ENCODE peak calls at places on chromosomes 16 and 17, in four cellular contexts. One of them, this sample, is unnamed.

GRCh38 chr17:74210191-74211140 is 2.9 kb upstream of the TTYH2 start:
- DNase-seq in AG10803: peak
- DNase-seq in psoas muscle: peak
- DNase-seq in fibroblast of lung: peak
- DNase-seq in this sample: peak

GRCh38 chr17:4054446-4054845 is 88.4 kb downstream of the ZZEF1 start:
- DNase-seq in AG10803: no peak
- DNase-seq in psoas muscle: no peak
- DNase-seq in fibroblast of lung: no peak
- DNase-seq in this sample: no peak

GRCh38 chr17:75810216-75810615 is 25.6 kb downstream of the UNK start:
- DNase-seq in AG10803: no peak
- DNase-seq in psoas muscle: no peak
- DNase-seq in fibroblast of lung: no peak
- DNase-seq in this sample: peak

GRCh38 chr16:621526-622105 is 9.2 kb upstream of the WFIKKN1 start:
- DNase-seq in AG10803: no peak
- DNase-seq in psoas muscle: no peak
- DNase-seq in fibroblast of lung: no peak
- DNase-seq in this sample: no peak

GRCh38 chr17:16287563-16288027 is 65.7 kb downstream of the CENPV start:
- DNase-seq in AG10803: peak
- DNase-seq in psoas muscle: no peak
- DNase-seq in fibroblast of lung: peak
- DNase-seq in this sample: no peak

GRCh38 chr17:32529604-32530003 is 42.8 kb downstream of the CDK5R1 start:
- DNase-seq in AG10803: no peak
- DNase-seq in psoas muscle: no peak
- DNase-seq in fibroblast of lung: no peak
- DNase-seq in this sample: no peak

GRCh38 chr17:145671-146541 is 8.5 kb downstream of the SCGB1C2 start:
- DNase-seq in AG10803: no peak
- DNase-seq in psoas muscle: peak
- DNase-seq in fibroblast of lung: no peak
- DNase-seq in this sample: no peak

GRCh38 chr16:53773150-53773846 is 69.3 kb downstream of the FTO start:
- DNase-seq in AG10803: peak
- DNase-seq in psoas muscle: no peak
- DNase-seq in fibroblast of lung: peak
- DNase-seq in this sample: no peak

GRCh38 chr16:66984902-66985311 is 3.5 kb upstream of the CES4A start:
- DNase-seq in AG10803: no peak
- DNase-seq in psoas muscle: no peak
- DNase-seq in fibroblast of lung: no peak
- DNase-seq in this sample: no peak

GRCh38 chr16:61654962-61655361 is 381.3 kb downstream of the CDH8 start:
- DNase-seq in AG10803: no peak
- DNase-seq in psoas muscle: no peak
- DNase-seq in fibroblast of lung: no peak
- DNase-seq in this sample: no peak

GRCh38 chr17:65638221-65638940 is 76.9 kb upstream of the AXIN2 start:
- DNase-seq in AG10803: peak
- DNase-seq in psoas muscle: no peak
- DNase-seq in fibroblast of lung: peak
- DNase-seq in this sample: no peak

GRCh38 chr16:83676056-83676455 is 131.7 kb upstream of the HSBP1 start:
- DNase-seq in AG10803: no peak
- DNase-seq in psoas muscle: no peak
- DNase-seq in fibroblast of lung: no peak
- DNase-seq in this sample: no peak

GRCh38 chr16:75237398-75238131 is 13.9 kb downstream of the BCAR1 start:
- DNase-seq in AG10803: no peak
- DNase-seq in psoas muscle: no peak
- DNase-seq in fibroblast of lung: no peak
- DNase-seq in this sample: no peak

GRCh38 chr16:85169333-85170065 is 57.2 kb upstream of the CIBAR2 start:
- DNase-seq in AG10803: peak
- DNase-seq in psoas muscle: no peak
- DNase-seq in fibroblast of lung: peak
- DNase-seq in this sample: no peak

GRCh38 chr16:67055712-67056487 is 27.0 kb downstream of the CBFB start:
- DNase-seq in AG10803: peak
- DNase-seq in psoas muscle: no peak
- DNase-seq in fibroblast of lung: peak
- DNase-seq in this sample: peak

GRCh38 chr17:78862073-78863023 is 21.7 kb upstream of the USP36 start:
- DNase-seq in AG10803: peak
- DNase-seq in psoas muscle: peak
- DNase-seq in fibroblast of lung: peak
- DNase-seq in this sample: peak

GRCh38 chr16:50862818-50863672 is 121.2 kb downstream of the CYLD start:
- DNase-seq in AG10803: no peak
- DNase-seq in psoas muscle: no peak
- DNase-seq in fibroblast of lung: no peak
- DNase-seq in this sample: no peak

GRCh38 chr16:720507-720989 is 398 bp upstream of the ANTKMT start:
- DNase-seq in AG10803: peak
- DNase-seq in psoas muscle: peak
- DNase-seq in fibroblast of lung: peak
- DNase-seq in this sample: no peak

GRCh38 chr17:28174352-28175046 is 132.0 kb downstream of the NLK start:
- DNase-seq in AG10803: no peak
- DNase-seq in psoas muscle: no peak
- DNase-seq in fibroblast of lung: no peak
- DNase-seq in this sample: no peak

GRCh38 chr17:50057521-50057991 is 1.6 kb downstream of the ITGA3 start:
- DNase-seq in AG10803: no peak
- DNase-seq in psoas muscle: no peak
- DNase-seq in fibroblast of lung: no peak
- DNase-seq in this sample: no peak

GRCh38 chr17:50059759-50060273 is 3.9 kb downstream of the ITGA3 start:
- DNase-seq in AG10803: no peak
- DNase-seq in psoas muscle: no peak
- DNase-seq in fibroblast of lung: peak
- DNase-seq in this sample: no peak

GRCh38 chr17:50058296-50058945 is 2.5 kb downstream of the ITGA3 start:
- DNase-seq in AG10803: no peak
- DNase-seq in psoas muscle: no peak
- DNase-seq in fibroblast of lung: peak
- DNase-seq in this sample: no peak

GRCh38 chr17:50060951-50061712 is 5.2 kb downstream of the ITGA3 start:
- DNase-seq in AG10803: peak
- DNase-seq in psoas muscle: peak
- DNase-seq in fibroblast of lung: peak
- DNase-seq in this sample: peak

DNA sequence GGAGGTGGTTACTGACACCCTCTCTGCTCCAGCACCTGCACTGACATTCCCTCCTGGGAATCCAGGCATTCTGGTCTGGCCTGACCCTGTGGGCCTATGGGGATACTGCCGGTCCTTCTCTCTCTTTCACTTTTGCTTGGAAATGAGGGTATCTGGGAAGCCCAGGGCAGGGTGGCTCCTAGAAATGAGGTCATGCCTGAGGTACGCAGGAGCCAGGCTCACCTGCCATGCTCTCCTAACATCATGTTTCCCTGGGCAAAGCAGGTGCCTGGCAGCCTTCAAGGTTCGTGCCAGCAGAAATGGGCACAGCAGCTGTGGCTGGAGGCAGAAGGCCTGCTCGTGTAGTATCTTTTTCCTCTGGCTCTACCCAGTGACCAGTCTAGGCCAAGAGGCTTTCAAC is 3.3 kb downstream of the ITGA3 start:
- DNase-seq in AG10803: no peak
- DNase-seq in psoas muscle: no peak
- DNase-seq in fibroblast of lung: no peak
- DNase-seq in this sample: peak
- H3K4me3 ChIP-seq in AG10803: peak
- H3K4me3 ChIP-seq in psoas muscle: peak
- H3K4me3 ChIP-seq in fibroblast of lung: peak
- H3K4me3 ChIP-seq in this sample: no peak

GRCh38 chr17:76868669-76869208 is 535 bp downstream of the MGAT5B start:
- DNase-seq in AG10803: no peak
- DNase-seq in psoas muscle: no peak
- DNase-seq in fibroblast of lung: no peak
- DNase-seq in this sample: no peak

GRCh38 chr17:76869209-76869877 is 1.1 kb downstream of the MGAT5B start:
- DNase-seq in AG10803: no peak
- DNase-seq in psoas muscle: no peak
- DNase-seq in fibroblast of lung: no peak
- DNase-seq in this sample: no peak

GRCh38 chr17:76868176-76868668 is at the start of gene MGAT5B:
- DNase-seq in AG10803: peak
- DNase-seq in psoas muscle: peak
- DNase-seq in fibroblast of lung: peak
- DNase-seq in this sample: peak

GRCh38 chr17:76871668-76872067 is 3.5 kb downstream of the MGAT5B start:
- DNase-seq in AG10803: no peak
- DNase-seq in psoas muscle: no peak
- DNase-seq in fibroblast of lung: no peak
- DNase-seq in this sample: no peak

GRCh38 chr17:76869878-76870714 is 1.9 kb downstream of the MGAT5B start:
- DNase-seq in AG10803: no peak
- DNase-seq in psoas muscle: no peak
- DNase-seq in fibroblast of lung: no peak
- DNase-seq in this sample: no peak
- H3K4me3 ChIP-seq in AG10803: no peak
- H3K4me3 ChIP-seq in psoas muscle: no peak
- H3K4me3 ChIP-seq in fibroblast of lung: no peak
- H3K4me3 ChIP-seq in this sample: no peak

GRCh38 chr17:81489986-81490598 is 22.5 kb downstream of the ACTG1 start:
- DNase-seq in AG10803: no peak
- DNase-seq in psoas muscle: no peak
- DNase-seq in fibroblast of lung: no peak
- DNase-seq in this sample: no peak
- H3K4me3 ChIP-seq in AG10803: no peak
- H3K4me3 ChIP-seq in psoas muscle: no peak
- H3K4me3 ChIP-seq in fibroblast of lung: no peak
- H3K4me3 ChIP-seq in this sample: no peak

DNA sequence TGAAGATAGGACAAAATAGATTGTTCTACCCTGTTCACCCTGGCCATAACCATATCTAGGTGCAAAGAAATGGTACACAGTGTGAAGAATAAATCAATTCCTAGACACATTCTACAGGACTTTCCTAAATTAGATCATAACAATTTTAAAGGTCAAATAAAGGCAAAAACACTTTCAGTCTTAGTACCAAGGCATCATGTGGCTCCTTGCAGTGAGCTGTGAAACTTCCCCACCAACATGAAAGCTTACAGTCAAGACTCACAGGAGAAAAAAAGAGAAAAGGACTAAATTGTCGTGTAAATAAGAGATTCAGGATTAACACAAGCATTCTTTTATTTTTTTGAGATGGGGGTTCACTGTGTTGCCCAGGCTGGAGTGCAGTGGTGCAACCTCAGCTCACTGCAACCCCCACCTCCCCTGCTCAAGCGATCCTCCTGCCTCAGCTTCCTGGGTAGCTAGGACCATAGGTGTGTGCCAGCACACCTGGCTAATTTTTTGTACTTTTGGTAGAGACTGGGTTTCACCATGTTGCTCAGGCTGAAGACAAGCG is 14.2 kb downstream of the NSMCE1 start:
- DNase-seq in AG10803: no peak
- DNase-seq in psoas muscle: no peak
- DNase-seq in fibroblast of lung: no peak
- DNase-seq in this sample: no peak
- H3K4me3 ChIP-seq in AG10803: no peak
- H3K4me3 ChIP-seq in psoas muscle: no peak
- H3K4me3 ChIP-seq in fibroblast of lung: no peak
- H3K4me3 ChIP-seq in this sample: no peak

GRCh38 chr17:8173056-8173870 is 2.9 kb downstream of the TMEM107 start:
- DNase-seq in AG10803: peak
- DNase-seq in psoas muscle: peak
- DNase-seq in fibroblast of lung: peak
- DNase-seq in this sample: peak
- H3K4me3 ChIP-seq in AG10803: peak
- H3K4me3 ChIP-seq in psoas muscle: peak
- H3K4me3 ChIP-seq in fibroblast of lung: peak
- H3K4me3 ChIP-seq in this sample: peak

GRCh38 chr17:5582177-5582885 is 2.0 kb downstream of the NLRP1 start:
- DNase-seq in AG10803: no peak
- DNase-seq in psoas muscle: no peak
- DNase-seq in fibroblast of lung: no peak
- DNase-seq in this sample: no peak

GRCh38 chr17:5583426-5584382 is 605 bp downstream of the NLRP1 start:
- DNase-seq in AG10803: peak
- DNase-seq in psoas muscle: peak
- DNase-seq in fibroblast of lung: no peak
- DNase-seq in this sample: no peak

GRCh38 chr17:5584971-5585794 is 874 bp upstream of the NLRP1 start:
- DNase-seq in AG10803: peak
- DNase-seq in psoas muscle: no peak
- DNase-seq in fibroblast of lung: peak
- DNase-seq in this sample: no peak

GRCh38 chr17:5585814-5586558 is 1.7 kb upstream of the NLRP1 start:
- DNase-seq in AG10803: peak
- DNase-seq in psoas muscle: no peak
- DNase-seq in fibroblast of lung: peak
- DNase-seq in this sample: no peak

GRCh38 chr17:5584383-5584951 is at the start of gene NLRP1:
- DNase-seq in AG10803: peak
- DNase-seq in psoas muscle: peak
- DNase-seq in fibroblast of lung: peak
- DNase-seq in this sample: peak
- H3K4me3 ChIP-seq in AG10803: peak
- H3K4me3 ChIP-seq in psoas muscle: peak
- H3K4me3 ChIP-seq in fibroblast of lung: peak
- H3K4me3 ChIP-seq in this sample: peak

GRCh38 chr17:82839617-82840292 is at the start of gene ZNF750:
- DNase-seq in AG10803: no peak
- DNase-seq in psoas muscle: no peak
- DNase-seq in fibroblast of lung: no peak
- DNase-seq in this sample: peak
- H3K4me3 ChIP-seq in AG10803: no peak
- H3K4me3 ChIP-seq in psoas muscle: peak
- H3K4me3 ChIP-seq in fibroblast of lung: no peak
- H3K4me3 ChIP-seq in this sample: peak